ENCODE peak calls at places on chromosome 2, in five cellular contexts. One of them, this sample, is unnamed.

GRCh38 chr2:134982603-134983002 is 64.0 kb downstream of the CCNT2 start:
- DNase-seq in spleen: no peak
- DNase-seq in H1: no peak
- DNase-seq in SK-N-SH: no peak
- DNase-seq in sigmoid colon: no peak
- DNase-seq in this sample: no peak

GRCh38 chr2:214038186-214038585 is 372.7 kb upstream of the VWC2L start:
- DNase-seq in spleen: no peak
- DNase-seq in H1: no peak
- DNase-seq in SK-N-SH: no peak
- DNase-seq in sigmoid colon: no peak
- DNase-seq in this sample: no peak

GRCh38 chr2:238884812-238885408 is 37.0 kb downstream of the TWIST2 start:
- DNase-seq in spleen: peak; percentile 47
- DNase-seq in H1: no peak
- DNase-seq in SK-N-SH: no peak
- DNase-seq in sigmoid colon: peak; percentile 54
- DNase-seq in this sample: no peak

GRCh38 chr2:74632209-74632938 is 15.8 kb downstream of the M1AP start:
- DNase-seq in spleen: no peak
- DNase-seq in H1: no peak
- DNase-seq in SK-N-SH: no peak
- DNase-seq in sigmoid colon: no peak
- DNase-seq in this sample: no peak

GRCh38 chr2:71938108-71938507 is 209.6 kb downstream of the CYP26B1 start:
- DNase-seq in spleen: peak; percentile 59
- DNase-seq in H1: no peak
- DNase-seq in SK-N-SH: peak; percentile 4
- DNase-seq in sigmoid colon: no peak
- DNase-seq in this sample: peak; percentile 83

GRCh38 chr2:39646891-39647780 is 18.6 kb upstream of the TMEM178A start:
- DNase-seq in spleen: no peak
- DNase-seq in H1: no peak
- DNase-seq in SK-N-SH: no peak
- DNase-seq in sigmoid colon: no peak
- DNase-seq in this sample: no peak

GRCh38 chr2:191056218-191056617 is 42.2 kb upstream of the STAT1 start:
- DNase-seq in spleen: no peak
- DNase-seq in H1: no peak
- DNase-seq in SK-N-SH: no peak
- DNase-seq in sigmoid colon: no peak
- DNase-seq in this sample: no peak

GRCh38 chr2:201969241-201969937 is 64.3 kb upstream of the FZD7 start:
- DNase-seq in spleen: no peak
- DNase-seq in H1: no peak
- DNase-seq in SK-N-SH: peak; percentile 51
- DNase-seq in sigmoid colon: peak; percentile 11
- DNase-seq in this sample: no peak

GRCh38 chr2:128381001-128381938 is 62.6 kb upstream of the HS6ST1 start:
- DNase-seq in spleen: peak; percentile 78
- DNase-seq in H1: no peak
- DNase-seq in SK-N-SH: peak; percentile 61
- DNase-seq in sigmoid colon: peak; percentile 61
- DNase-seq in this sample: no peak

GRCh38 chr2:186841940-186842339 is 7.0 kb downstream of the ZSWIM2 start:
- DNase-seq in spleen: no peak
- DNase-seq in H1: no peak
- DNase-seq in SK-N-SH: no peak
- DNase-seq in sigmoid colon: no peak
- DNase-seq in this sample: no peak

GRCh38 chr2:73503992-73504570 is 118.4 kb downstream of the ALMS1 start:
- DNase-seq in spleen: no peak
- DNase-seq in H1: no peak
- DNase-seq in SK-N-SH: no peak
- DNase-seq in sigmoid colon: no peak
- DNase-seq in this sample: no peak

GRCh38 chr2:150141241-150142001 is 346.0 kb downstream of the RND3 start:
- DNase-seq in spleen: no peak
- DNase-seq in H1: no peak
- DNase-seq in SK-N-SH: no peak
- DNase-seq in sigmoid colon: no peak
- DNase-seq in this sample: no peak

GRCh38 chr2:16250056-16250425 is 309.7 kb downstream of the MYCN start:
- DNase-seq in spleen: no peak
- DNase-seq in H1: no peak
- DNase-seq in SK-N-SH: no peak
- DNase-seq in sigmoid colon: no peak
- DNase-seq in this sample: no peak

GRCh38 chr2:188024811-188025210 is 266.9 kb upstream of the GULP1 start:
- DNase-seq in spleen: no peak
- DNase-seq in H1: no peak
- DNase-seq in SK-N-SH: no peak
- DNase-seq in sigmoid colon: no peak
- DNase-seq in this sample: no peak

GRCh38 chr2:145018502-145018901 is 498.6 kb upstream of the ZEB2 start:
- DNase-seq in spleen: no peak
- DNase-seq in H1: no peak
- DNase-seq in SK-N-SH: no peak
- DNase-seq in sigmoid colon: no peak
- DNase-seq in this sample: no peak

GRCh38 chr2:231816327-231817026 is 30.2 kb downstream of the COPS7B start:
- DNase-seq in spleen: no peak
- DNase-seq in H1: no peak
- DNase-seq in SK-N-SH: no peak
- DNase-seq in sigmoid colon: no peak
- DNase-seq in this sample: no peak

GRCh38 chr2:106053116-106053515 is 141.0 kb downstream of the UXS1 start:
- DNase-seq in spleen: no peak
- DNase-seq in H1: no peak
- DNase-seq in SK-N-SH: no peak
- DNase-seq in sigmoid colon: no peak
- DNase-seq in this sample: no peak

GRCh38 chr2:38462121-38462634 is 85.1 kb upstream of the ATL2 start:
- DNase-seq in spleen: no peak
- DNase-seq in H1: no peak
- DNase-seq in SK-N-SH: no peak
- DNase-seq in sigmoid colon: peak; percentile 81
- DNase-seq in this sample: no peak

GRCh38 chr2:15912203-15912602 is 28.1 kb upstream of the MYCN start:
- DNase-seq in spleen: no peak
- DNase-seq in H1: no peak
- DNase-seq in SK-N-SH: no peak
- DNase-seq in sigmoid colon: peak; percentile 83
- DNase-seq in this sample: no peak

GRCh38 chr2:174124171-174124570 is 124.2 kb downstream of the OLA1 start:
- DNase-seq in spleen: no peak
- DNase-seq in H1: no peak
- DNase-seq in SK-N-SH: no peak
- DNase-seq in sigmoid colon: no peak
- DNase-seq in this sample: no peak

GRCh38 chr2:57190007-57190406 is 856.6 kb upstream of the VRK2 start:
- DNase-seq in spleen: no peak
- DNase-seq in H1: no peak
- DNase-seq in SK-N-SH: no peak
- DNase-seq in sigmoid colon: no peak
- DNase-seq in this sample: no peak

GRCh38 chr2:237968048-237968862 is 1.4 kb downstream of the UBE2F start:
- DNase-seq in spleen: peak; percentile 80
- DNase-seq in H1: no peak
- DNase-seq in SK-N-SH: peak; percentile 59
- DNase-seq in sigmoid colon: peak; percentile 72
- DNase-seq in this sample: no peak

GRCh38 chr2:174021056-174021656 is 56.0 kb upstream of the SP3 start:
- DNase-seq in spleen: no peak
- DNase-seq in H1: no peak
- DNase-seq in SK-N-SH: no peak
- DNase-seq in sigmoid colon: no peak
- DNase-seq in this sample: no peak

GRCh38 chr2:82837588-82838304 is 1621.3 kb downstream of the SUCLG1 start:
- DNase-seq in spleen: no peak
- DNase-seq in H1: no peak
- DNase-seq in SK-N-SH: no peak
- DNase-seq in sigmoid colon: no peak
- DNase-seq in this sample: no peak

DNA sequence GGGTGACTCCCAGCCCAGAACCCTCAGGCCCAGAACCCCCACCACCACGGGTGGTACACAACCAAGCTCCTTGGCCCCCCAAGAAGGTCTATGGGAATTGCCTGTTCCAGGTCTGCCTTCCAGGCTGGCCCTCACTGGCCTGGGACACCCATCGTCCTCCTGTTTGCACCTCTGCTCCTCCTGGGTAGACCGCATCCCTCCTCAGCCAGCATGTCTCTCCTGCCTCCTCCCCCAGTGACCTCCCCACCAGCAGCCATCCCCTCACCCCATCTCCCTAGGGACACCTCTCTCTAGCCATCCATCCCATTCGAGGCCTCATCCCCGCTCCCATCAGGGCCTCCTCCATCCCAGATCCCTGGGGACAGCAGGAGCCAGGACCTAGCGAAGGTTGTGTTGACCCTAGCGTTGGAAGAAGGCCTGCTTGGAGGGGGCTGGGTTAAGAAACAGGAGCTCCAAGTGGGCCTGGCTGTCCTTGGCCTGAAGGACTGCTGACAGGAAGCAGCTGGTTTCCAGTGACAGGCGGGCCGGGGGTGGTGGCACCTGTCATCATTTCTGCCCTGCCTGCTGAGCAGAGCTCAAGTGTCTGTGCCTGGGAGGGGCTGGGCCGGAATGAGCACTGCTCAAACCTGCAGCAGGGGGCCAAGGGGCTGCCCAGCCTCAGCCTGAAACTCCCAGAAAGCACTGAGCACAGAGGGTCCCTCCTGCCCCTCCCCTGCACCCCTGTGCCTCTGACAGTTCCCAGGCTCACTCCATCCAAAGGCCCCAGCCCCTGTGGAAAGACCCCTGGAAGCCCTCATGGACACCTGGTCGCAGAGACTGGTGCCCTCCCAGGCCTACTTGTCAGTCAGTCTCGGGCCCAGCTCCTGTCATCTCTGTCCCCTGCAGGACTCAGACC is 96.0 kb upstream of the OTOS start:
- DNase-seq in spleen: peak; percentile 75
- DNase-seq in H1: no peak
- DNase-seq in SK-N-SH: peak; percentile 55
- DNase-seq in sigmoid colon: peak; percentile 66
- DNase-seq in this sample: no peak
- TF ChIP-seq CTCF in spleen: no peak
- TF ChIP-seq CTCF in H1: no peak
- TF ChIP-seq CTCF in SK-N-SH: no peak
- TF ChIP-seq CTCF in sigmoid colon: no peak
- TF ChIP-seq CTCF in this sample: no peak

GRCh38 chr2:61478086-61478485 is 7.2 kb upstream of the USP34 start:
- DNase-seq in spleen: no peak
- DNase-seq in H1: no peak
- DNase-seq in SK-N-SH: no peak
- DNase-seq in sigmoid colon: no peak
- DNase-seq in this sample: no peak
- TF ChIP-seq POLR2AphosphoS5 in spleen: no peak
- TF ChIP-seq POLR2AphosphoS5 in H1: no peak
- TF ChIP-seq POLR2AphosphoS5 in SK-N-SH: no peak
- TF ChIP-seq POLR2AphosphoS5 in sigmoid colon: no peak
- TF ChIP-seq POLR2AphosphoS5 in this sample: no peak

GRCh38 chr2:205637037-205637602 is 45.2 kb upstream of the NRP2 start:
- DNase-seq in spleen: no peak
- DNase-seq in H1: no peak
- DNase-seq in SK-N-SH: no peak
- DNase-seq in sigmoid colon: no peak
- DNase-seq in this sample: no peak

GRCh38 chr2:205636549-205636948 is 45.8 kb upstream of the NRP2 start:
- DNase-seq in spleen: no peak
- DNase-seq in H1: no peak
- DNase-seq in SK-N-SH: no peak
- DNase-seq in sigmoid colon: no peak
- DNase-seq in this sample: no peak

GRCh38 chr2:205629021-205629817 is 53.1 kb upstream of the NRP2 start:
- DNase-seq in spleen: no peak
- DNase-seq in H1: no peak
- DNase-seq in SK-N-SH: no peak
- DNase-seq in sigmoid colon: no peak
- DNase-seq in this sample: no peak

GRCh38 chr2:205637779-205638503 is 44.4 kb upstream of the NRP2 start:
- DNase-seq in spleen: no peak
- DNase-seq in H1: no peak
- DNase-seq in SK-N-SH: no peak
- DNase-seq in sigmoid colon: no peak
- DNase-seq in this sample: no peak

GRCh38 chr2:205633994-205634393 is 48.3 kb upstream of the NRP2 start:
- DNase-seq in spleen: no peak
- DNase-seq in H1: no peak
- DNase-seq in SK-N-SH: no peak
- DNase-seq in sigmoid colon: no peak
- DNase-seq in this sample: no peak
- TF ChIP-seq CTCF in spleen: no peak
- TF ChIP-seq CTCF in H1: no peak
- TF ChIP-seq CTCF in SK-N-SH: no peak
- TF ChIP-seq CTCF in sigmoid colon: no peak
- TF ChIP-seq CTCF in this sample: no peak

GRCh38 chr2:236445678-236446077 is 123.9 kb upstream of the ACKR3 start:
- DNase-seq in spleen: no peak
- DNase-seq in H1: no peak
- DNase-seq in SK-N-SH: no peak
- DNase-seq in sigmoid colon: no peak
- DNase-seq in this sample: no peak

GRCh38 chr2:236444187-236444586 is 125.4 kb upstream of the ACKR3 start:
- DNase-seq in spleen: no peak
- DNase-seq in H1: no peak
- DNase-seq in SK-N-SH: no peak
- DNase-seq in sigmoid colon: no peak
- DNase-seq in this sample: no peak

GRCh38 chr2:236434593-236434992 is 135.0 kb upstream of the ACKR3 start:
- DNase-seq in spleen: no peak
- DNase-seq in H1: no peak
- DNase-seq in SK-N-SH: no peak
- DNase-seq in sigmoid colon: no peak
- DNase-seq in this sample: no peak

DNA sequence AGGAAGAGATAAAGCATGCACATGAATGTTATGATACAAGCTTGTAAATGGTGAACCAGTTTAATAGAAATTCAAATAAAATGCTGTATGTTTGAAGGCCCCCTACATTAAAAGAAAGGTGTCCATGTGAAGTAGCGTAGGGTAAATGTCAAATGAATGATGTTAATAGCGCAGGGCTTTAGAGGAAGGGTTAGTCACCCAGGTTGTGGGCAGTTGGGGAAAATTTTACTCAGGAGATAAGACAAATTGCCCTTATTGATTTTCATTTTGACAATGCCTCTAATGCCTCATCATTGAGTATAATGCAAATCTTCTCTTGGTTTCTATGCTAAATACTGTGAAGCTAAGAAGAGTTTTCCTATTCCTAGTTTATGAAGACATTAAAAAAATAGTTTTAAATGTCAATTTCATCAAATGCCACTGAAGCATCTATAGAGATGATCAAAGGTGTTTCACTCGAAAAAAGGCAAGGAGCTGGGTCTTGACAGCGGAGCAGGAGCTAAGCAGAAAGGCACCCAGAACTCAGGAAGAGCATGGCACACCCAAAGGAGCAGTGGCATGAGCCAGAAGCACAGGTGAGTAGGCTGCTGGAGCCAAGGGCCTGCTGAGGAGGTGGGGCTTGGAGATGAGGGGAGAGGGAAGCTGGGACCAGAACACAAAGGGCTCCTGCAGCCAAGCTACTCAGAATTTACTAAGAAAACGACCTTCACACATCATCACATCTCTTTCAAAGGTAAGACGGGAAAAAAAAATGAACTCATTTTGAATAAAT is 129.3 kb upstream of the ACKR3 start:
- DNase-seq in spleen: no peak
- DNase-seq in H1: no peak
- DNase-seq in SK-N-SH: no peak
- DNase-seq in sigmoid colon: no peak
- DNase-seq in this sample: no peak
- TF ChIP-seq POLR2AphosphoS5 in spleen: no peak
- TF ChIP-seq POLR2AphosphoS5 in H1: no peak
- TF ChIP-seq POLR2AphosphoS5 in SK-N-SH: no peak
- TF ChIP-seq POLR2AphosphoS5 in sigmoid colon: no peak
- TF ChIP-seq POLR2AphosphoS5 in this sample: no peak

This sample was measured in vagina.